ENCODE peak calls at places on chromosomes 4 and X, in eight cellular contexts. M, C, K, E, Z, F, I and P are unnamed samples.
A peak's percentile ranks its signal among the peaks of the same experiment; 100 is the strongest.

GRCh38 chrX:47091149-47091775 is 13.0 kb downstream of the RGN start:
- DNase-seq in M (no peak), C (no peak), K (no peak), E (no peak), Z (no peak), F (no peak), I (peak; percentile 31), P (no peak)

GRCh38 chr4:186134254-186134653 is 29.8 kb downstream of the FAM149A start:
- DNase-seq in M (no peak), C (no peak), K (no peak), E (peak; percentile 20), Z (no peak), F (no peak), I (peak; percentile 72), P (no peak)

GRCh38 chrX:149079805-149080406 is 425.2 kb downstream of the IDS start:
- DNase-seq in M (no peak), C (no peak), K (no peak), E (no peak), Z (no peak), F (no peak), I (no peak), P (no peak)

GRCh38 chr4:36133658-36134057 is 110.7 kb downstream of the ARAP2 start:
- DNase-seq in M (no peak), C (no peak), K (no peak), E (no peak), Z (no peak), F (no peak), I (no peak), P (no peak)

GRCh38 chr4:44623687-44624086 is 27.7 kb downstream of the YIPF7 start:
- DNase-seq in M (no peak), C (no peak), K (no peak), E (no peak), Z (no peak), F (no peak), I (no peak), P (no peak)

GRCh38 chr4:87114245-87115062 is 106.0 kb downstream of the KLHL8 start:
- DNase-seq in M (no peak), C (no peak), K (no peak), E (no peak), Z (no peak), F (no peak), I (no peak), P (no peak)

GRCh38 chrX:77785400-77785745 is 643 bp downstream of the ATRX start:
- DNase-seq in M (no peak), C (peak; percentile 74), K (no peak), E (peak; percentile 13), Z (no peak), F (no peak), I (no peak), P (no peak)

GRCh38 chrX:1581132-1581531 is 10.3 kb upstream of the AKAP17A start:
- DNase-seq in M (no peak), C (peak; percentile 61), K (no peak), E (peak; percentile 65), Z (peak; percentile 64), F (peak; percentile 58), I (no peak), P (no peak)

GRCh38 chr4:158236304-158237030 is 26.2 kb downstream of the TMEM144 start:
- DNase-seq in M (no peak), C (no peak), K (no peak), E (no peak), Z (peak; percentile 21), F (no peak), I (no peak), P (no peak)

GRCh38 chr4:184807797-184808718 is 17.7 kb downstream of the ACSL1 start:
- DNase-seq in M (no peak), C (no peak), K (no peak), E (no peak), Z (peak; percentile 44), F (peak; percentile 49), I (no peak), P (peak; percentile 75)
- H3K4me3 ChIP-seq in M (no peak overlapping the region), C (no peak overlapping the region), K (no peak overlapping the region), E (no peak overlapping the region), Z (no peak overlapping the region), F (no peak overlapping the region), I (no peak overlapping the region), P (no peak overlapping the region)

DNA sequence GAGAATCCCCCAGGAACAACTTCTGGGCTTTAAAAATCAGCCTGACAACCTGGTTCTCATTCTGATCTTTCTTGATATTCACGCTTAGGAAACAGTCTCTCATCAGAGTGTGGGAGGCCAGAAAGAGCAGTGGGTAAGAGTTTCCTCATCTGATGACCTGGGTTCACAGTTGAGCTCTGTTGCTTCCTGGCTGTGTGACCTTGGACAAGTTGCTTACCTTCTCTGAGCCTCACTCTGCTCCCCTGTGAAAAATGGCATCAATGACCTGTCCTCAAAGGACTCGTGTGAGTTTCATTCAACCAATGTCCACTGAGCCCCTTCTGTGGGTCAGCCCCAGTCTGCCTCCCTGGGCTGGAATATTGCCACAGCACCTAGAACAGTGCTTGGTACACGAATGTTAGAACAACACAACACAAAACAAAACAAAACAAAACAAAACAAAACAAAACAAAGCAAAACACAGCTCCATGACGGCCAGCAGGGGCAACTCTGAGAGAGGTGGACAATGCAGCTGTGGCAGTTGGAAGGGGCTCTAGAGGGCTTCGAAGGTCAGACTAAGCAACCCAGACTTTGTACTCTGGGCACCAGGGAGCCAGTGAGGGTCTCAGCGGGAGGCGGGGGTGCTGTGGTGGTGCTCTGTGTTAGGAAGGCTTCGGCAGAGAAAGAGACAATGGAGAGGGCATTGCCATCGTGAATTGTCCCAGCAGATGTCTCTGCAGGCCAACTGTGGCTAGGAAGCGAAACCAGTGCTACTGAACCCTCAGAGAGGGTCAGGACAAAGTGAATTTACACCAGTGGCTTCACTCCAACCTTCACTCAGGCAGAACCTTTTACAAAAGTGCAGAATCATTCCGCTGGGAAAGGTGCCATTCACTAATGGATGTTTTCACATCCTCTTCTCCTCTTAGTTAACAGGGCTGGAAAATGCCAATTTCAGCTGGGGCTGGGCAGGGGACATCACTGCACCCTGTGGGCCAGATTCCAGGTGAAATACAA is 14.3 kb upstream of the C4orf50 start:
- DNase-seq in M (no peak), C (no peak), K (no peak), E (no peak), Z (no peak), F (peak; percentile 72), I (no peak), P (no peak)
- TF ChIP-seq POLR2AphosphoS5 in M (no peak), C (no peak), K (no peak), E (no peak), Z (no peak), F (no peak), I (no peak), P (no peak)

DNA sequence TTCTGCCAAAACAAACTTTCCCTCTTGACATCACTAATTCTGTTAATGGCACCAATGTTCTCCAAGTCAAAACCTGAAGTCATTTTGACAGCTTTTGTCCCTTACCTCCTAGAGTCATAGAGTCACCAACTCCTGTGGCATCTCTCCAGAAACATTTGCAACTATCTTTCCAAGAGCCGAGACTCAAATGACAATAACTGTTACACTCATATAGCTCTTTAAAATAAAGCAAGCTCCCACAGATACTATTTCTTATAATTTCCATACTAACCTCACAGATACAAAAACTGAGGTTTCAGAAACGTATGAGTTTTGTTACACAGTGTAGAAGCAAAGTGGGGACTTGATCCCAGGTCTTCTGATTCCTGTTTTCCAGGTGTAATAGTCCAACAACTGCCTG is 18.3 kb downstream of the GPRIN3 start:
- DNase-seq in M (no peak), C (no peak), K (no peak), E (no peak), Z (no peak), F (no peak), I (no peak), P (no peak)
- H3K4me3 ChIP-seq in M (no peak overlapping the region), C (no peak overlapping the region), K (no peak overlapping the region), E (no peak overlapping the region), Z (no peak overlapping the region), F (no peak overlapping the region), I (no peak overlapping the region), P (no peak overlapping the region)

GRCh38 chrX:40632199-40632598 is 9.0 kb downstream of the MPC1L start:
- DNase-seq in M (no peak), C (no peak), K (no peak), E (no peak), Z (no peak), F (no peak), I (no peak), P (no peak)

DNA sequence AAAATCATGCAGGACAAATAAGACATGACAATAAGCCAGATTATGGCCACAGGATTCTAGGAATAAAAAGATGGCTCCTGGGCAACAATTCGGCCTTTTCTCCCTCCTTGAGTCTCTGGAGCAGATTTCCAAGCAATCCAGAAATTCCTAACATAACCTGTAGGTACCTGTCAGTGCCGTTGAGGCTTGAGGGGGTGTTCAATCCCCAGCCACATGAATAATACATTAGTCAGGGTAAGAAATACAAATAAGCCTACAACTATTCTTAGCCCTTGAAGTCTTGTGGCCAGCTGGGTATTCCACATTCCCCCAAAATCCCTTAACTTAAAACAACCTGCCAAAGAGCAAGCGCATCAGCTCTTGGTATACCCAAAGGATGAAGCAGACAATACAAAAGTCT is 9.7 kb downstream of the CXorf38 start:
- DNase-seq in M (no peak), C (no peak), K (no peak), E (no peak), Z (no peak), F (no peak), I (no peak), P (no peak)
- TF ChIP-seq POLR2AphosphoS5 in M (no peak), C (no peak), K (no peak), E (no peak), Z (no peak), F (no peak), I (no peak), P (no peak)

DNA sequence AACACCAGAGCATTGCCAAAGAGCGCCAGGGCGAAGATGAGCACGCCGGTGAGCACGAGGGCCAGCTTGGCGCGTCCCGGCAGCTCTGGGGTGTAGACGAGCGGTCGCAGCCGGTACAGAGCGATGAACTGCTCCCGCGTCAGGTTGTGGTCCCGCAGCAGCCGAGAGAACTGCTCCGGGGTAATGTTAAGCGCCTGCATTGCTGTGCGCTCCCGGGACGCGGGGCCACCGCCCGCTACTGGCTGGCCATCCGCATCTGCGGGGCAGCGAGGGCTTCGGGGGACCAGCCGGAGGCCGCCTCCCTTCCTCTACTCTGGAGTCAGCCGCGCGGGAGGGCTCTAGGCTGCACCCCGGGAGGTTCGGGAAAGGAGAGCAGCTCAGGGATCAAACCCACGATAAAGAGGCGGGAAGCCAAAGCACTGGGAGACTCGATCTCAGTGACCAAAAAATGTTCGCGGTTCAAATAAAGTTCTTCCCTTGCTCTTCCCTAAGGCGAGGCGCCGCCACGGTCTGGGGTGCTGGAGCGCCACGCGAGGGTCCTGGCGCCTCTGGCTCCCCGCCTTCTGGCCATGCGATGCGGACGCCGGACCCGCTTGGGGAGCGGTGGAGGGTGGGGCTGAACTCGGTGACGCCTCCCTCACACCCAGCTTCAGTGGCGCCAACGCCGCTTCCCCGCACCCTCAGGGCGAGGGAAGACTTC is at the start of gene QRFPR:
- DNase-seq in M (no peak), C (peak; percentile 9), K (peak; percentile 73), E (no peak), Z (no peak), F (no peak), I (no peak), P (no peak)
- H3K4me3 ChIP-seq in M (no peak within 1 kb of the TSS), C (no peak within 1 kb of the TSS), K (no peak within 1 kb of the TSS), E (no peak within 1 kb of the TSS), Z (no peak within 1 kb of the TSS), F (peak within 1 kb of the TSS; percentile 27), I (no peak within 1 kb of the TSS), P (peak within 1 kb of the TSS; percentile 33)